ENCODE peak calls at places on chromosomes 4 and X, in seven cellular contexts. O is SK-N-SH, F is SK-N-MC, Z is GM23338, N is suprapubic skin, T is spleen, D is transverse colon. Q is an unnamed sample.

GRCh38 chr4:158938462-158939044 is 164.3 kb upstream of the RAPGEF2 start:
- DNase-seq in O (no peak), F (no peak), Z (peak), N (no peak), T (no peak), D (no peak), Q (no peak)

GRCh38 chr4:184282251-184282713 is 64.6 kb upstream of the ENPP6 start:
- DNase-seq in O (no peak), F (no peak), Z (peak), N (no peak), T (peak), D (peak), Q (no peak)

GRCh38 chrX:13898084-13898483 is 81.2 kb upstream of the GPM6B start:
- DNase-seq in O (peak), F (no peak), Z (peak), N (no peak), T (no peak), D (no peak), Q (peak)

GRCh38 chr4:95267081-95267480 is 281.7 kb downstream of the UNC5C start:
- DNase-seq in O (no peak), F (no peak), Z (no peak), N (no peak), T (no peak), D (no peak), Q (no peak)

GRCh38 chr4:15145709-15146108 is 143.4 kb downstream of the CPEB2 start:
- DNase-seq in O (no peak), F (no peak), Z (no peak), N (no peak), T (no peak), D (no peak), Q (no peak)

GRCh38 chrX:102832661-102833060 is 104.4 kb upstream of the RAB40AL start:
- DNase-seq in O (peak), F (no peak), Z (peak), N (no peak), T (no peak), D (no peak), Q (no peak)

GRCh38 chrX:69046996-69047490 is 118.2 kb downstream of the PJA1 start:
- DNase-seq in O (no peak), F (no peak), Z (no peak), N (peak), T (no peak), D (no peak), Q (no peak)

GRCh38 chr4:150828159-150828558 is 186.9 kb downstream of the LRBA start:
- DNase-seq in O (no peak), F (no peak), Z (no peak), N (no peak), T (peak), D (peak), Q (no peak)

GRCh38 chr4:135418353-135418752 is 1216.8 kb upstream of the PABPC4L start:
- DNase-seq in O (peak), F (no peak), Z (peak), N (no peak), T (no peak), D (no peak), Q (no peak)

GRCh38 chr4:83618431-83618830 is 82.5 kb downstream of the GPAT3 start:
- DNase-seq in O (no peak), F (no peak), Z (peak), N (no peak), T (no peak), D (peak), Q (no peak)

GRCh38 chr4:182916483-182917181 is 554 bp downstream of the DCTD start:
- DNase-seq in O (no peak), F (no peak), Z (peak), N (peak), T (peak), D (peak), Q (peak)

GRCh38 chrX:103556941-103557340 is 28.4 kb upstream of the TCEAL4 start:
- DNase-seq in O (no peak), F (no peak), Z (peak), N (no peak), T (no peak), D (no peak), Q (no peak)

GRCh38 chr4:104420766-104421165 is 73.9 kb downstream of the CXXC4 start:
- DNase-seq in O (no peak), F (no peak), Z (peak), N (no peak), T (no peak), D (no peak), Q (no peak)

GRCh38 chrX:10926906-10927305 is 184.2 kb upstream of the HCCS start:
- DNase-seq in O (no peak), F (no peak), Z (no peak), N (no peak), T (no peak), D (no peak), Q (no peak)

GRCh38 chr4:137267024-137267423 is 265.3 kb downstream of the PCDH18 start:
- DNase-seq in O (no peak), F (no peak), Z (no peak), N (no peak), T (no peak), D (no peak), Q (no peak)

GRCh38 chr4:29596228-29596627 is 1123.9 kb upstream of the PCDH7 start:
- DNase-seq in O (no peak), F (no peak), Z (no peak), N (no peak), T (no peak), D (no peak), Q (no peak)

GRCh38 chr4:27702710-27703431 is 842.2 kb downstream of the STIM2 start:
- DNase-seq in O (peak), F (no peak), Z (peak), N (no peak), T (no peak), D (no peak), Q (no peak)

GRCh38 chrX:136767104-136767941 is 13.4 kb downstream of the ARHGEF6 start:
- DNase-seq in O (peak), F (no peak), Z (peak), N (peak), T (peak), D (peak), Q (no peak)

GRCh38 chr4:42824278-42824977 is 68.1 kb upstream of the GRXCR1 start:
- DNase-seq in O (no peak), F (no peak), Z (no peak), N (no peak), T (no peak), D (no peak), Q (no peak)

GRCh38 chr4:139873111-139873866 is 207.7 kb downstream of the MGST2 start:
- DNase-seq in O (no peak), F (no peak), Z (no peak), N (no peak), T (no peak), D (no peak), Q (peak)

GRCh38 chrX:3160771-3161170 is 119.5 kb downstream of the ARSF start:
- DNase-seq in O (no peak), F (no peak), Z (peak), N (no peak), T (no peak), D (no peak), Q (no peak)

GRCh38 chr4:127540497-127541026 is 92.2 kb upstream of the INTU start:
- DNase-seq in O (no peak), F (no peak), Z (peak), N (no peak), T (no peak), D (no peak), Q (no peak)

GRCh38 chrX:3549442-3549875 is 164.0 kb downstream of the PRKX start:
- DNase-seq in O (peak), F (no peak), Z (peak), N (no peak), T (no peak), D (no peak), Q (no peak)

GRCh38 chrX:53073115-53073581 is 9.0 kb upstream of the TSPYL2 start:
- DNase-seq in O (no peak), F (no peak), Z (peak), N (peak), T (peak), D (no peak), Q (no peak)

GRCh38 chr4:87974856-87975462 is 555 bp upstream of the SPP1 start:
- DNase-seq in O (no peak), F (no peak), Z (peak), N (no peak), T (peak), D (no peak), Q (no peak)

GRCh38 chr4:11635336-11635735 is 206.6 kb upstream of the HS3ST1 start:
- DNase-seq in O (no peak), F (no peak), Z (no peak), N (no peak), T (no peak), D (no peak), Q (no peak)

GRCh38 chr4:95963456-95963855 is 123.6 kb downstream of the PDHA2 start:
- DNase-seq in O (no peak), F (no peak), Z (peak), N (no peak), T (no peak), D (no peak), Q (no peak)

GRCh38 chrX:38112566-38112965 is 106.2 kb downstream of the SYTL5 start:
- DNase-seq in O (no peak), F (no peak), Z (no peak), N (no peak), T (no peak), D (no peak), Q (no peak)

GRCh38 chr4:56705373-56705772 is 24.3 kb upstream of the HOPX start:
- DNase-seq in O (no peak), F (no peak), Z (no peak), N (no peak), T (no peak), D (no peak), Q (no peak)

GRCh38 chrX:31279359-31279758 is 207.5 kb upstream of the FTHL17 start:
- DNase-seq in O (no peak), F (no peak), Z (peak), N (no peak), T (no peak), D (no peak), Q (no peak)

GRCh38 chr4:107561481-107561880 is 158.6 kb downstream of the PAPSS1 start:
- DNase-seq in O (no peak), F (no peak), Z (no peak), N (no peak), T (no peak), D (no peak), Q (no peak)

GRCh38 chr4:159017323-159018036 is 85.4 kb upstream of the RAPGEF2 start:
- DNase-seq in O (no peak), F (no peak), Z (no peak), N (no peak), T (no peak), D (no peak), Q (no peak)

GRCh38 chr4:93396274-93396673 is 432.3 kb upstream of the ATOH1 start:
- DNase-seq in O (no peak), F (no peak), Z (no peak), N (no peak), T (no peak), D (no peak), Q (no peak)

GRCh38 chr4:10117424-10118354 is 1.1 kb upstream of the WDR1 start:
- DNase-seq in O (no peak), F (no peak), Z (peak), N (no peak), T (no peak), D (peak), Q (peak)

GRCh38 chrX:21955398-21956189 is 15.1 kb downstream of the SMS start:
- DNase-seq in O (no peak), F (no peak), Z (no peak), N (no peak), T (no peak), D (no peak), Q (peak)

GRCh38 chr4:108287834-108288413 is 119.2 kb upstream of the LEF1 start:
- DNase-seq in O (no peak), F (no peak), Z (no peak), N (no peak), T (no peak), D (no peak), Q (no peak)

GRCh38 chr4:11732155-11732554 is 303.5 kb upstream of the HS3ST1 start:
- DNase-seq in O (no peak), F (no peak), Z (no peak), N (no peak), T (no peak), D (peak), Q (no peak)

GRCh38 chr4:84738622-84739021 is 155.7 kb downstream of the CDS1 start:
- DNase-seq in O (no peak), F (no peak), Z (no peak), N (no peak), T (no peak), D (no peak), Q (no peak)

GRCh38 chrX:1416327-1416784 is 24.4 kb upstream of the SLC25A6 start:
- DNase-seq in O (no peak), F (no peak), Z (no peak), N (no peak), T (peak), D (no peak), Q (no peak)

GRCh38 chrX:1416965-1417760 is 25.2 kb upstream of the SLC25A6 start:
- DNase-seq in O (no peak), F (no peak), Z (no peak), N (no peak), T (peak), D (no peak), Q (no peak)

GRCh38 chrX:1412551-1413161 is 20.7 kb upstream of the SLC25A6 start:
- DNase-seq in O (no peak), F (no peak), Z (no peak), N (peak), T (peak), D (no peak), Q (no peak)

GRCh38 chrX:1407035-1407434 is 15.1 kb upstream of the SLC25A6 start:
- DNase-seq in O (no peak), F (no peak), Z (no peak), N (no peak), T (no peak), D (no peak), Q (no peak)

DNA sequence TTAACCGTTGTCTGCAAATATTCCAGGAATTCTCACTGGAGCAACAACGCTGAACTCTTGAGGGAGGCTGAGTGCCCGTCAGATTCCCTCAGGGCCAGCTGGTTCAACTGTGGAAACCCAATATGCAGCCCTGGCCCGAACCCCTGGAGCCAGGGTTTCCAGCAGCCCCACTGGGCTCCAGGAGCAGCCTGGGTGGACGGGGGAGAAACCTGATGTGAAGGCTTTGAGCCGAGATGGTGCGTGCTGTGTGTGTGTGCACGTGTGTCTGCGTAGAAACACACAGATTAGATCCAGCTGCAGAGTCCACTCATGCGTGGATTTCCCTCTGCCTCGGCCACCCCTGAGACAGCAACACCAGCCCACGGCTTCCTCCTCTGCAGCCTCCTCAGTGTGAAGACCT is 19.4 kb upstream of the SLC25A6 start:
- DNase-seq in O (no peak), F (no peak), Z (no peak), N (peak), T (peak), D (no peak), Q (no peak)
- TF ChIP-seq POLR2AphosphoS5 in O (no peak), F (no peak), Z (no peak), N (no peak), T (no peak), D (no peak), Q (no peak)

GRCh38 chrX:110161361-110161686 is 156.6 kb downstream of the AMMECR1 start:
- DNase-seq in O (no peak), F (no peak), Z (no peak), N (no peak), T (no peak), D (no peak), Q (no peak)
- H3K27ac ChIP-seq in O (no peak), F (no peak), Z (no peak), N (no peak), T (no peak), D (no peak), Q (no peak)

GRCh38 chr4:74793757-74794340 is 474 bp downstream of the BTC start:
- DNase-seq in O (peak), F (no peak), Z (peak), N (peak), T (peak), D (peak), Q (peak)
- TF ChIP-seq POLR2AphosphoS5 in O (no peak), F (no peak), Z (peak), N (no peak), T (no peak), D (peak), Q (no peak)

GRCh38 chrX:17039826-17040225 is 93.4 kb downstream of the REPS2 start:
- DNase-seq in O (no peak), F (no peak), Z (no peak), N (no peak), T (no peak), D (no peak), Q (peak)

GRCh38 chrX:17038277-17038676 is 91.8 kb downstream of the REPS2 start:
- DNase-seq in O (no peak), F (no peak), Z (no peak), N (no peak), T (no peak), D (no peak), Q (no peak)

GRCh38 chrX:17040711-17041110 is 94.3 kb downstream of the REPS2 start:
- DNase-seq in O (no peak), F (no peak), Z (no peak), N (no peak), T (no peak), D (no peak), Q (no peak)

GRCh38 chrX:17038681-17039161 is 92.3 kb downstream of the REPS2 start:
- DNase-seq in O (peak), F (no peak), Z (no peak), N (no peak), T (no peak), D (peak), Q (no peak)

DNA sequence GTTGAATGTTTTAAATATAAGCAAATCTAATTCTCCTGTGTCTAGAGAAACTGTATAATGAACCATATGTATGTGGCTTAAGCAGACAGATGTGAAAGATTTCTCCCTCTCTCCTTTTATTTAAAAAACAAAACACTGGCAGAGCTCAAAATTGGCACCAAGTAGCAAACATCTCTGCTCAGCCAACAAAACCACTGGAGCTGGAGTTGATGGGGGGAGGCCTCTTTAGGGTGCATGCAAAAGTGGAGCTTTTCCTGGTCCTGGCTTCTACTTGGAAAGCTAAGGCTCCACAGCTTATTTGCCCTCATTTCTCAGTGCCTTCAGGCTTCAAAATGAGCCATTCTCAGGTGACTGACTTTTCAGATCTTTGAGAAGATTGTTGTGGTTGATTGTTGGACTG is 95.6 kb downstream of the REPS2 start:
- DNase-seq in O (no peak), F (no peak), Z (no peak), N (no peak), T (no peak), D (no peak), Q (no peak)
- H3K27ac ChIP-seq in O (no peak), F (no peak), Z (no peak), N (no peak), T (no peak), D (no peak), Q (no peak)

DNA sequence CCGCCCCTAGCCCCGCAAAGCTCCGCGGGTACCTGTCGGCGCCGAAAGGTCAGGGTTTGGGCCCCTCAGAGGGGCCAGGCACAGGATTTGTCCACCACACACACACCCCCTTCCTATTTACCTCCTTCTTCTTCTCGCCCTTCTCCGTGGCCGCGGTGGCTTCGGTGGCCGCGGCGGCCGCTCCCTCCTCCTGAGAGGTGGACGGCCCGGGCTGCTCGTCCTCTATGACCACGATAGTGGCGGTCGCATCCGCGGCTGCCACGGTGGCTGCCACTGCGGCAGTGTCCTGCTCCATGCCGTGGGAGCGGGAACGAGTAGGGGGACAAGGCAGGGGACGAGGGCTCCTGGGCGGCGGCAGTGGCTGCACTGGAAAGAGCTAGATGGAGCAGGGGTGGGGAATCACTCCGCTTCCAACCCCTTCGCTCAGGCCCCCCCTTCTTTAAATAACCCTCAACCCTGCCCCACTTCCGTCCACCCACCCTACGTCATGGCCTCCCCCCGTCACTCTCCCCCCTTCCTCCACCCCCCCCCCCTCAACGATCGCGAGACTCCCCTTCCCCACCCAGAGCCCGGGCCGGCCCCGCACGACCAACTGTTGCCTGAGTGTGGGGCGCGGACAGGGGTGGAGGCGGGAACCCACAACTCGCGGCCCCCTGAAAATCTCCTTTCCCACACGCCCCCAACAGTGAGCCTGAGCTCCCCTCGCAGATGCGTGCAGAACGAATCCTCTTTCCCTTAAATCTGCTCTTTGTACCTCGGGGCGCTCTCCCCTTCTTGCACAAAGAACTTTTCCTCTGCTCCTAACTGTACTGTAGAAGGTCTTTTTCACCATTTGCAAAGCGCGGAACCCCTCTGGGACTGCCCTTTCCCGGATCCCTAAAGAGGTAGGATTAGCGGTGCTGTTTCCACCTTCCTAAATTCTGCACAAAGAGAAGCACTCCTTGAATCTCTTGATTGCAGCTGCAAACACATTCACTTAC is at the start of gene SMARCA1:
- DNase-seq in O (peak), F (no peak), Z (peak), N (peak), T (peak), D (peak), Q (no peak)
- TF ChIP-seq POLR2AphosphoS5 in O (peak), F (no peak), Z (peak), N (no peak), T (no peak), D (peak), Q (no peak)

DNA sequence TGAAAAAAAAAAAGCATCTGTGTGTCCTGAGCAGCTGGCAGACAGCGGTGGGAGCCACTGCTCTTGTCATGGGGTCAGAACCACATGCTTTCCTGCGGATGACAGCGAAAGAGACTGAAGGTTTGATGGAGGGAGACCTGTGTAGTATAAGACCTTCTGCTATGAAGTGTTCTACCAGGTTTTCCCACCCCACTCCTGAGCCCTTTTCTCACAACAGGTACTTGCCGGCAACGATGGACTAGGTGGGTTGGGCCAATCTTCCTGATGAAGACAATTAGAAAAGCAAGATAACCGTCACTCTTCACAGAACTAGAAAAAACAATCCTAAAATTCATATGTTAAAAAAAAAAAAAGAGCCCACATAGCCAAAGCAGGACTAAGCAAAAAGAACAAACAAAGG is 107.3 kb downstream of the AFAP1 start:
- DNase-seq in O (no peak), F (no peak), Z (no peak), N (no peak), T (no peak), D (no peak), Q (no peak)
- H3K27ac ChIP-seq in O (peak), F (no peak), Z (no peak), N (no peak), T (peak), D (peak), Q (no peak)

GRCh38 chr4:79446145-79446544 is 38.1 kb upstream of the GK2 start:
- DNase-seq in O (no peak), F (no peak), Z (no peak), N (no peak), T (no peak), D (no peak), Q (no peak)

GRCh38 chr4:79442422-79442821 is 34.4 kb upstream of the GK2 start:
- DNase-seq in O (no peak), F (no peak), Z (no peak), N (no peak), T (no peak), D (no peak), Q (no peak)

GRCh38 chr4:79439489-79439888 is 31.5 kb upstream of the GK2 start:
- DNase-seq in O (no peak), F (no peak), Z (no peak), N (no peak), T (no peak), D (no peak), Q (no peak)

GRCh38 chr4:79445371-79445781 is 37.3 kb upstream of the GK2 start:
- DNase-seq in O (no peak), F (peak), Z (no peak), N (no peak), T (no peak), D (no peak), Q (no peak)
- TF ChIP-seq POLR2AphosphoS5 in O (no peak), F (no peak), Z (no peak), N (no peak), T (no peak), D (no peak), Q (no peak)

Q was measured in HL-60.